ENCODE peak calls at places on chromosomes 5 and 9, in four cellular contexts. X is Peyer's patch, S is spleen, K is WTC11. T is an unnamed sample.
A peak's percentile ranks its signal among the peaks of the same experiment; 100 is the strongest.

GRCh38 chr5:88826959-88827585 is 55.9 kb downstream of the MEF2C start:
- DNase-seq in X (peak; percentile 66), S (peak; percentile 79), K (no peak), T (no peak)

GRCh38 chr9:115891929-115892328 is 261.7 kb upstream of the PAPPA start:
- DNase-seq in X (no peak), S (no peak), K (no peak), T (no peak)

GRCh38 chr5:59923465-59923864 is 29.9 kb upstream of the PDE4D start:
- DNase-seq in X (no peak), S (no peak), K (peak; percentile 23), T (no peak)

GRCh38 chr9:27529316-27530278 is at the start of gene MOB3B:
- DNase-seq in X (peak; percentile 93), S (peak; percentile 97), K (peak; percentile 92), T (peak; percentile 96)

GRCh38 chr9:17669206-17669605 is 90.3 kb downstream of the SH3GL2 start:
- DNase-seq in X (no peak), S (no peak), K (no peak), T (no peak)

GRCh38 chr5:4252322-4252721 is 656.7 kb downstream of the IRX1 start:
- DNase-seq in X (no peak), S (no peak), K (no peak), T (no peak)

GRCh38 chr9:118732998-118733397 is 636.2 kb downstream of the BRINP1 start:
- DNase-seq in X (no peak), S (no peak), K (no peak), T (no peak)

GRCh38 chr5:72557147-72557501 is 49.9 kb upstream of the ZNF366 start:
- DNase-seq in X (no peak), S (no peak), K (no peak), T (no peak)

GRCh38 chr9:90659626-90660364 is 17.2 kb upstream of the DIRAS2 start:
- DNase-seq in X (no peak), S (no peak), K (no peak), T (no peak)

GRCh38 chr9:131668439-131669233 is 71.2 kb downstream of the RAPGEF1 start:
- DNase-seq in X (peak; percentile 77), S (peak; percentile 86), K (no peak), T (no peak)

GRCh38 chr9:18759836-18760235 is 273.2 kb downstream of the SAXO1 start:
- DNase-seq in X (no peak), S (no peak), K (no peak), T (no peak)

GRCh38 chr9:2116073-2116472 is 100.9 kb downstream of the SMARCA2 start:
- DNase-seq in X (no peak), S (no peak), K (peak; percentile 55), T (no peak)

GRCh38 chr9:4837768-4838546 is 45.2 kb downstream of the RCL1 start:
- DNase-seq in X (no peak), S (no peak), K (no peak), T (no peak)

GRCh38 chr9:71783120-71783523 is 14.8 kb upstream of the CEMIP2 start:
- DNase-seq in X (peak; percentile 93), S (peak; percentile 93), K (no peak), T (no peak)

GRCh38 chr5:108919591-108920326 is 172.1 kb downstream of the FER start:
- DNase-seq in X (no peak), S (no peak), K (no peak), T (no peak)
- TF ChIP-seq CTCF in X (no peak), S (peak; percentile 15), K (no peak), T (peak; percentile 47)

GRCh38 chr9:91800473-91800872 is 149.6 kb downstream of the ROR2 start:
- DNase-seq in X (no peak), S (no peak), K (no peak), T (no peak)

GRCh38 chr9:91805031-91805430 is 145.0 kb downstream of the ROR2 start:
- DNase-seq in X (no peak), S (no peak), K (no peak), T (no peak)

GRCh38 chr9:91802391-91802790 is 147.6 kb downstream of the ROR2 start:
- DNase-seq in X (no peak), S (no peak), K (no peak), T (no peak)

GRCh38 chr9:91803970-91804752 is 145.9 kb downstream of the ROR2 start:
- DNase-seq in X (no peak), S (no peak), K (no peak), T (no peak)

DNA sequence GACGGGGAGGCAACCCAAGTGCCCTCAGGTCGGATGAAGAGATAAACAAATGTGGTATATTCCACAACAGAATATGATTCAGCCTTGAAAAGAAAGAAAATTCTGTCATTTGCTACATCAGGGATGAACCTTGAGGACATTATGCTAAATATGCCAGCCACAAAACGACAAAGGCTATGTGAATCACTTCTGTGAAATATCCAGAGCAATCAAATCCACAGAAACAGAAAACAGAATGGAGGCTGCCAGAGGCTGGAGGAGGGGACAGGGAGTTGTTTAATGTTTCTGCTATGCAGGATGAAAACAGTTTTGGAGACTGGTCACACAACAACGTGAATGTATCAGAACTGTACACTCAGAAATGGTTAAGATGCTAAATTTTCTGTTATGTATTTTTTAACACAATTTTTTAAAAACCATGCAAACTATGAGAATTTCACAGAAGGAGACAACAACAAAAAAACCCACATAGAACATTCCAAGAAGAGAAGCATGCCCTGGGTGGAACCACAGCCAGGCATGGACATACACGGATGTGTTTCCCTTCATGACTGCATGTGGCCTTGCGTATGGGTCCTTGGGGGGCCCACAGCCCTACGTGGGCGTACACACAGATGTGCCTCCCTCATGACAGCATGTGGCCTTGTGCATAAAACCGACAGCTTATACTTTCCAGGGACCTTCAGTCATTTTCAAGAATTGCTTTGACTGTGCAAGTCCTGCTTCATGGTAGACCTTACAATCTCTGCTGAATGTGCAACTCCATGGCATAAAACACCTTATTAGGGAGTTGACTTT is 146.7 kb downstream of the ROR2 start:
- DNase-seq in X (no peak), S (no peak), K (no peak), T (no peak)
- TF ChIP-seq CTCF in X (no peak), S (no peak), K (no peak), T (no peak)

DNA sequence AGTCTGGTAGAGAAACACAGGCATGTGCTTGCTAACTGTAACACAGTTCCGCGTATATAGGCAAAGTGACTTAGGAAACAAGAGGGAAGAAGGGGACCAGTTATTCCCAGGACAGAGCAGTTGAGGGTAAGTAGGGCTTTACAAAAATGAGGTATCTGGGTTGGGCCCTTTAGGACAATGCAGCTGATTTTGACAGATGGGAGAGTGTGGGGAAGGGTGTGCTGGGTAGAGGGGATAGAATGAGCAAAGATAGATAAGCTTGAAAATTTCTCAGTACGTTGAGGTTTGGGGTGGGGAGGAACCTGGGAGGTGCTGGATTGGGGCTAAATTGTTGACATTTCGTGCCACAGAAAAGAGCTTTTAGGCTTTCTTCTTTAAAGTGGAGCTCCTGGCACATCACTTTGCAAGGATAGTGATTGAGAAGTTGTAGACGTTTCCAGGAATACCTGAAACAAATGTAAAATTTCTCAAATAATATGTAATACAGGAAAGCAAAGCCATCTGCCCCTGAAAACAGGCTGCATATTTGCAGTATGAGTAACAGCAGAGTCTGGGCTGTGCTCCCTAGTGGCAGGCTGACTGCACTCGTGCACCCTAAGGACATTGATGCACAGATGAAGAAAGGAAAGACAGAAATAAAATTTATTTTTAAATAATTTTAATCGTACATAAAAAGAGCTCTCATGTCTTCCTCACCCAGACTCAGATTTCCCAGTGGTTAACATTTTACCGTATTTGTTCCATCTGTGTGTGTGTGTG is 145.0 kb upstream of the DMRT1 start:
- DNase-seq in X (no peak), S (no peak), K (no peak), T (no peak)
- TF ChIP-seq CTCF in X (no peak), S (no peak), K (no peak), T (peak; percentile 32)

DNA sequence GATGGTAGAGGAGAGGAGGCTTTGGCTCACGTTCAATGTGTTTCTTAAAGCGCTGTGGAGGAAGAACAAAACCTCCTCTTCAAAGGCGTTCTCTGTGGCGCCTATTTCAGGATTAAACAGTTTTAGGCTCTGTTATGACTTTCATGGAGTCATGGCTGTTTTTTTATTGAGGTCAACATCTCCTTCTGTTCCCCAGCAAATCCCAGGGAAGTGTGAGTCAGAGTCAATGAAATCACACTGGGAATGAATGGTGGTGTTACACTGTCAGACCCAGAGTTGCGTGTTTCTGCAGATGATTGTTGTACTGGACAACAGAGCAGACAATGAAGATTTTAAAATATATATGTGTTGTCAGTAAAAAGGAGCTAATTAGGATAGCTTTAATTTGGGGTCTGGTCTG is 240.6 kb downstream of the CSNK1G3 start:
- DNase-seq in X (no peak), S (no peak), K (no peak), T (no peak)
- TF ChIP-seq CTCF in X (no peak), S (no peak), K (no peak), T (no peak)